ENCODE peak calls at places on chromosomes 7 and 10, in five cellular contexts. B, P, K, T and J are unnamed samples.

GRCh38 chr7:107614425-107614824 is 34.4 kb downstream of the BCAP29 start:
- DNase-seq in T (no peak), P (peak; percentile 58), K (no peak), B (no peak), J (no peak)

GRCh38 chr10:809671-810350 is 120.3 kb upstream of the DIP2C start:
- DNase-seq in K (no peak), P (no peak), T (no peak), B (no peak), J (no peak)

GRCh38 chr10:6062101-6062771 is at the start of gene IL2RA:
- DNase-seq in P (no peak), T (no peak), B (no peak), K (no peak), J (no peak)

GRCh38 chr10:7070950-7071349 is 339.9 kb downstream of the SFMBT2 start:
- DNase-seq in T (no peak), P (no peak), K (no peak), B (no peak), J (peak; percentile 27)

GRCh38 chr10:110006358-110007170 is 1.2 kb upstream of the ADD3 start:
- DNase-seq in B (peak; percentile 51), K (no peak), T (no peak), P (no peak), J (no peak)

GRCh38 chr7:40200791-40201190 is 66.0 kb downstream of the SUGCT start:
- DNase-seq in K (no peak), T (no peak), P (no peak), B (no peak), J (no peak)

GRCh38 chr7:134891262-134892001 is 94.9 kb upstream of the AGBL3 start:
- DNase-seq in K (no peak), P (peak; percentile 35), T (no peak), B (peak; percentile 53), J (no peak)

GRCh38 chr10:69588358-69588757 is 15.1 kb upstream of the NEUROG3 start:
- DNase-seq in T (no peak), P (no peak), B (no peak), K (no peak), J (no peak)

GRCh38 chr7:139396323-139396951 is 36.7 kb downstream of the LUC7L2 start:
- DNase-seq in B (no peak), K (no peak), T (no peak), P (no peak), J (no peak)

GRCh38 chr10:11331706-11332105 is 279.7 kb downstream of the USP6NL start:
- DNase-seq in K (no peak), T (no peak), P (no peak), B (no peak), J (no peak)

GRCh38 chr7:27124096-27124978 is 6.2 kb downstream of the HOXA4 start:
- DNase-seq in P (no peak), K (no peak), B (no peak), T (no peak), J (no peak)

GRCh38 chr10:117399341-117400196 is 24.3 kb upstream of the PDZD8 start:
- DNase-seq in T (no peak), P (no peak), B (no peak), K (peak; percentile 79), J (no peak)

GRCh38 chr7:73560035-73560835 is 2.7 kb upstream of the BCL7B start:
- DNase-seq in K (no peak), B (no peak), P (peak; percentile 53), T (peak; percentile 37), J (peak; percentile 42)

GRCh38 chr10:102656026-102656425 is 11.7 kb downstream of the TRIM8 start:
- DNase-seq in P (no peak), K (no peak), B (no peak), T (no peak), J (no peak)

GRCh38 chr7:147193476-147193875 is 1076.9 kb downstream of the CNTNAP2 start:
- DNase-seq in T (no peak), B (no peak), K (no peak), P (no peak), J (no peak)

GRCh38 chr7:5692112-5692844 is 89.2 kb downstream of the RNF216 start:
- DNase-seq in T (no peak), K (no peak), B (no peak), P (peak; percentile 99), J (no peak)

GRCh38 chr10:132347211-132347930 is 15.4 kb downstream of the LRRC27 start:
- DNase-seq in K (no peak), T (no peak), B (no peak), P (no peak), J (peak; percentile 13)

GRCh38 chr7:108072739-108073138 is 57.4 kb downstream of the LAMB4 start:
- DNase-seq in K (no peak), P (no peak), T (no peak), B (no peak), J (no peak)

GRCh38 chr7:19560111-19560883 is 148.5 kb downstream of the POLR1F start:
- DNase-seq in P (no peak), K (no peak), T (no peak), B (no peak), J (no peak)

GRCh38 chr10:56319386-56319785 is 41.7 kb downstream of the ZWINT start:
- DNase-seq in K (no peak), T (no peak), B (no peak), P (no peak), J (peak; percentile 5)

GRCh38 chr10:69086131-69086530 is 1.8 kb upstream of the SRGN start:
- DNase-seq in B (no peak), T (no peak), P (no peak), K (no peak), J (no peak)

GRCh38 chr10:95260397-95260881 is 30.4 kb downstream of the PDLIM1 start:
- DNase-seq in T (no peak), B (no peak), P (peak; percentile 76), K (no peak), J (peak; percentile 38)

GRCh38 chr10:59891919-59892318 is 14.4 kb downstream of the CCDC6 start:
- DNase-seq in T (no peak), P (no peak), B (no peak), K (no peak), J (no peak)

GRCh38 chr10:114548662-114549061 is 109.4 kb downstream of the ABLIM1 start:
- DNase-seq in K (no peak), B (no peak), T (no peak), P (no peak), J (no peak)

DNA sequence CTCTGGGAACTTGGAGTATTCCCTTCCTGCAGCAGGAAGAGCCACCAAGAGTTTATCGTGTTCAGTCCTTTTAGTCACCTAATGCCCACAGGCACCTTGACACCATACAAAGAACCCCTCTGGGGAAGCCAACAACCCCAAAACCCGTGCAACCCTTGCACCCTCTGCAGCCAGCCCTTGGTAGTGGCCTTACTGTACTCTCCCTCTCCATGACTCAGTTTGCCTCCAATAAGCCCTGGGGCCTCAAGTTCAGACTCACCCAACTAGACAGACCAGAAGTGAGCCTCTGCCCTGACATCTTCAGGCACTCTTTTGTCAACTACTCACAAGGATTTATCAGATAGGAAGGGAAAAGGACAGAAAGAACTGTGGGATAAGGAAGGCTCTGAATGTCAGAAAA is 30.9 kb downstream of the KCNMA1 start:
- DNase-seq in T (no peak), K (no peak), P (no peak), B (no peak), J (no peak)
- TF ChIP-seq CTCF in T (no peak), K (no peak), P (no peak), B (no peak), J (no peak)

DNA sequence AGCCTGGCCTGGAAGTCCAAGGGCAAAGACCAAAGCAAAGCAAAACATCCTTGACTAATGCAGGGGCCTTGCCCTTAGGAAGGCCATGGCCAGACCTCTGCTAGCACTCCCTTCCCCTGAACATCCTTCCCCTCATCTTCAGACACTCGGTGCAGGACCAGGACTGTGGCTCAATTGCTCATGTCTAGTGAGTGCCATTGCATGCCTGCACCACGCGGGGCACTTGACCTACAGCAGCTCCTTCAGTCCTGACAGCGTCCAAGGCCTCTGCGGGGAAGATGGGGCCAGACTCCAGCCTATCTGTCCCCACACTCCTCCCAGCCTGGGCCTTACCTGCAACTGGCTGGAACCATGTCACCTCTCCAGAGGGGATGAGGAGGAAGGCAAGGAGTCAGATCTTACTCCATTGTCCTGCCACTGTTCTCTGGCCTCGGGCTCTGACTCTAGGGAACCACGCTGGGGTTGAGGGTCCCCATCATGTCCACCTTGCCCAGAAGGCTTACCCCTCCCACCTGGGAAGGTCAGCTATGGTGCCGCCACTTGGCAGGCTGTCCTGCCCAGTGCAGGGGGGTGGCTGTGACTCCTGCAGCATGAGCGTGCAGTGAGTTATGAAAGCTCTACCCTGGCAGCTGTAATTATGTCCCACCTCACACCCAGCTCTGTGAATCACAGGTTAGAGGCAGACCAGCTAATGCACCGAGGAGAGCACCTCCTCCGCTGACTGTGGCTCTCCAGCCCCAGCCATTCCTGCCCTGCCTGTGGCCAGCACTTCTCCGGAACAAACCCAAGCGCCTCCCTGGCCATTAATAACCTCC is 16.1 kb downstream of the DRGX start:
- DNase-seq in P (no peak), T (no peak), B (no peak), K (no peak), J (peak; percentile 26)
- TF ChIP-seq CTCF in P (peak; percentile 24), T (peak; percentile 22), B (no peak), K (no peak), J (no peak)

DNA sequence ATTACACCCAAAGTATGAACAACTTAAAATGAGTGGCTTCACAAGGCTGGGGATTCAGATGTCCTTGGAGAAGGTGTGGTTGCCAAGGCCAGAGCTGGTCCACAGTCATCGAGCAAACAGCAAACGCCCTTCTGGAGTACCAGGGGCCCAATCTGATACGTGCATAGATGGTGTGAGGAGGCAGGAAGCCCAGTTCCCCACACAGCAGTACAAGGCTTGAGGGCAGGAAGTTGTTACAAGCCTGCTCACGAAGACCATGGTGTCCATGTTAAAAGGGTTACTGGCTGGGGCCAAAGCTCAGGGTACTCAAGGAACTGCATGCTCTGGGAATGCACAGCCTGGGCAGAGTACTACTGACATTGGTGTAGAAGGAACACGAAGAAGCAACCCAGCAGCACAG is 4.6 kb upstream of the ANKRD26 start:
- DNase-seq in T (no peak), K (no peak), P (no peak), B (no peak), J (no peak)
- TF ChIP-seq CTCF in T (no peak), K (no peak), P (no peak), B (no peak), J (no peak)

GRCh38 chr7:69018200-69018599 is 580.1 kb upstream of the AUTS2 start:
- DNase-seq in T (no peak), P (no peak), K (no peak), B (no peak), J (no peak)
- TF ChIP-seq CTCF in T (no peak), P (no peak), K (no peak), B (no peak), J (peak; percentile 0)

GRCh38 chr10:125337510-125337909 is 177.1 kb upstream of the CTBP2 start:
- DNase-seq in T (no peak), K (no peak), B (no peak), P (no peak), J (no peak)
- TF ChIP-seq CTCF in T (no peak), K (no peak), B (no peak), P (no peak), J (no peak)

DNA sequence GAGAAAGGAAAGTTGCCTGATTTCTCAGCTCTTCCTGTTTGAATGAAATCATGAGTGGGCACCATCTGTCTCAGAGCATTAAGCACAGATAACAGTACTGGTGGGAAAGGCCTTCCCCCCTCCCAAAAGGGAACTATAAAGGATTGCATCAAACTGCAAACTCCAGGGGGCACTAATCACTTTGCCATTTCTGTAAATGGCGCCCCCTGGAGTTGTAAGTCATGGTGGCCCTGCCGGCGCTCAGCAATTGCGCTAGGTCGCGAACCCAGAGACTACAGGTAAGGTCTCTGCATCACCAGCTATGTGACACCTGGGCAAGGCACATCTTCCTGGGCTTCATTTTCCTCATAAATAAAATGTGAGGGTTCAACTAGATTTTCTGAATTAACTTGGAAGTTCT is 11.1 kb downstream of the LRRC4 start:
- DNase-seq in P (no peak), K (no peak), T (no peak), B (no peak), J (no peak)
- TF ChIP-seq CTCF in P (peak; percentile 10), K (no peak), T (peak; percentile 49), B (no peak), J (peak; percentile 19)